ENCODE peak calls at places on chromosomes 2 and 18, in four cellular contexts. H is fibroblast of lung, L is GM23338, M is fibroblast of mammary gland. A is an unnamed sample.

GRCh38 chr2:10331702-10332401 is 29.1 kb downstream of the HPCAL1 start:
- DNase-seq in H (no peak), L (no peak), M (no peak), A (no peak)

GRCh38 chr2:222319576-222320440 is 21.0 kb upstream of the PAX3 start:
- DNase-seq in M (no peak), H (no peak), L (peak; percentile 69), A (peak; percentile 42)

GRCh38 chr2:190881480-190882326 is 1.1 kb downstream of the GLS start:
- DNase-seq in H (peak; percentile 81), L (peak; percentile 84), M (peak; percentile 86), A (peak; percentile 86)

GRCh38 chr2:234032301-234032856 is 18.1 kb upstream of the SPP2 start:
- DNase-seq in M (peak; percentile 93), H (peak; percentile 84), L (no peak), A (peak; percentile 85)

GRCh38 chr2:15733867-15734765 is 142.4 kb downstream of the DDX1 start:
- DNase-seq in M (peak; percentile 36), H (peak; percentile 64), L (no peak), A (no peak)

GRCh38 chr2:111049792-111050640 is 70.7 kb upstream of the BCL2L11 start:
- DNase-seq in M (no peak), L (no peak), H (no peak), A (no peak)

GRCh38 chr2:109429711-109430265 is 184.0 kb downstream of the SEPTIN10 start:
- DNase-seq in L (no peak), H (no peak), M (no peak), A (no peak)

GRCh38 chr2:239953418-239954061 is 71.6 kb downstream of the NDUFA10 start:
- DNase-seq in H (peak; percentile 40), M (no peak), L (no peak), A (peak; percentile 17)

GRCh38 chr18:32542221-32542798 is 71.6 kb upstream of the GAREM1 start:
- DNase-seq in L (peak; percentile 21), H (peak; percentile 13), M (peak; percentile 25), A (peak; percentile 33)

GRCh38 chr2:10486601-10487079 is 38.5 kb upstream of the ODC1 start:
- DNase-seq in H (no peak), L (no peak), M (no peak), A (no peak)

GRCh38 chr18:48027401-48027931 is 97.0 kb upstream of the SMAD2 start:
- DNase-seq in H (no peak), M (no peak), L (no peak), A (no peak)

GRCh38 chr2:72010647-72011355 is 136.9 kb downstream of the CYP26B1 start:
- DNase-seq in L (no peak), M (no peak), H (no peak), A (no peak)

GRCh38 chr2:43152711-43153627 is 73.4 kb downstream of the ZFP36L2 start:
- DNase-seq in H (no peak), M (no peak), L (no peak), A (peak; percentile 35)

GRCh38 chr2:25378731-25379490 is 37.2 kb upstream of the DNMT3A start:
- DNase-seq in M (no peak), H (no peak), L (no peak), A (peak; percentile 54)

GRCh38 chr2:144357623-144358400 is 162.1 kb downstream of the ZEB2 start:
- DNase-seq in L (no peak), M (peak; percentile 99), H (peak; percentile 95), A (peak; percentile 96)

GRCh38 chr2:128348505-128349065 is 29.9 kb upstream of the HS6ST1 start:
- DNase-seq in L (no peak), H (no peak), M (no peak), A (no peak)

GRCh38 chr2:54673501-54673998 is 49.9 kb upstream of the EML6 start:
- DNase-seq in H (peak; percentile 26), L (no peak), M (peak; percentile 72), A (peak; percentile 94)

DNA sequence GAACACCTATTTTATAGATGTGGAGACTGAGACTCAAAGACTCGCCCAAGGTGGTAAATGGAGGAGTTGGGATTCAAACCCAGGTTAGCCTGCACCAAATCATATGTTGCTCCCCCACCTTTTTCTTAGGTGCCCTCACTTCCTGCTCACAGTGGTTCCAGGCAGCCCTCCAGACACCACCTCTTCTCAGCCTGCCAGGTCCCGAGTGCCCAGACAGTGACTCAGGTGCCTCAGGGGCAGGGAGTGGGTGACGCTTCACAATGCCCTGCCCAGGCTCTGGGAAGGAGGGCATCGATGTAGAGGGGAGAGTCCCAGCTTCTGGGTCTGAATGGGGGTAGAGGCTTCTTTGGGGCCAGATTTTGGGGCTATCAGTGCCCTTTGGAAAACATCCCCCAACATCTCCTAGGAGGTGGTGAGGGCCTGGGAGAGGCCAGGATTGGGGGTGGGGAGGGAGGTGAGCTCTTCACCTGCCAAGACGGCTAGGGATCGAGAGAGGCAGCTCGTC is 5.2 kb upstream of the DNAJB2 start:
- DNase-seq in M (no peak), L (no peak), H (no peak), A (peak; percentile 99)
- H3K4me3 ChIP-seq in M (no peak overlapping the region), L (no peak overlapping the region), H (no peak overlapping the region), A (peak overlapping the region; percentile 10)

GRCh38 chr2:232120911-232121310 is 159.4 kb downstream of the DIS3L2 start:
- DNase-seq in H (no peak), L (no peak), M (no peak), A (no peak)

GRCh38 chr2:232129483-232129882 is 168.0 kb downstream of the DIS3L2 start:
- DNase-seq in H (no peak), L (no peak), M (no peak), A (no peak)

GRCh38 chr2:232126301-232127085 is 165.0 kb downstream of the DIS3L2 start:
- DNase-seq in H (no peak), M (peak; percentile 18), L (no peak), A (no peak)

GRCh38 chr2:232124309-232124708 is 162.8 kb downstream of the DIS3L2 start:
- DNase-seq in M (no peak), H (no peak), L (no peak), A (no peak)
- H3K4me3 ChIP-seq in M (no peak overlapping the region), H (no peak overlapping the region), L (no peak overlapping the region), A (no peak overlapping the region)

DNA sequence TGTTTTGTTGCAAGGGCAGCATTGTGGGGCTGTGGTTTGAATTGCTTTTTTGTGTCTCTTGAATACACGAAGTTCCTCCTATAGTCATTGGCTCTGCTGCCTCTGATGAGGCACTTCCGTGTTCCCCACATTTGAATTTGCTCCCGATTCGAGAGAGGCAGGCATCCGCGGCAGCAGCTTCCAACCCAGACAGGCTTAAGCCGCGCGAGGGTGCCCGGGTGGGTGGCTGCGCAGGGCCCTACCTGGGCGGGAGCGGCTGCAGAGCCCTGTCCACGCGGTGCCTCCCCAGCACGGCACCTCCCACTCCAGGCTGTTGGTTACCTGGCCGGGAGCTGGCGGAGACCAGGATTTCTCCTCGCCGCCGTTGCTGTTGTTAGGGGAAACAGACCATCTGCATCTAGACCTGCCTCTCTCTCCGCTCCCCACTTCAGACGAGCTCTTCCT is 151.3 kb downstream of the NEDD4L start:
- DNase-seq in M (no peak), L (peak; percentile 80), H (no peak), A (peak; percentile 54)
- H3K4me3 ChIP-seq in M (peak overlapping the region; percentile 21), L (peak overlapping the region; percentile 69), H (peak overlapping the region; percentile 5), A (peak overlapping the region; percentile 52)

GRCh38 chr2:152326710-152327109 is 8.3 kb upstream of the FMNL2 start:
- DNase-seq in M (no peak), L (no peak), H (no peak), A (no peak)
- H3K4me3 ChIP-seq in M (no peak overlapping the region), L (no peak overlapping the region), H (no peak overlapping the region), A (no peak overlapping the region)

DNA sequence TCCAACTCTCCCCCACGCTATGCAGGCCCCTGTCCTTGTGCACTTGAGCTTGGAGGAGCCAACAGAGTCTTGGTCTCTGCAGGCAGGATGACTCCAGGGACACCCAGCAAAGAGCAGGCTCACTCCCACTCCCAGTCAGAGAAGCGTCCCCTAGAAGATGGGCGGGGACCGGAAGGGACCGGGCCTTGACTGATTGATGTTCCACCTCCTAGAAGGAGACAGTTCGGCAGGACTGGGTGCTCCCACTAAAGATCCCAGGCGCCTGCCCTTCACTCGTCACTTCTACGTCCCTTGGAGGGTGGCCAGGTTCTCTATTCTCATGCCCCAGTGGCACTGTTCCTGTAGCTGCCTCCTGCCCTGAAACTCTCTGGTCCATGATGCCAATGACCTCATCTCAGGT is 3.2 kb upstream of the SP100 start:
- DNase-seq in H (no peak), L (no peak), M (no peak), A (no peak)
- H3K4me3 ChIP-seq in H (no peak overlapping the region), L (no peak overlapping the region), M (no peak overlapping the region), A (no peak overlapping the region)

GRCh38 chr2:202035089-202035940 is 1.7 kb downstream of the FZD7 start:
- DNase-seq in L (peak; percentile 64), H (peak; percentile 88), M (peak; percentile 74), A (peak; percentile 40)

GRCh38 chr2:202036601-202037037 is 3.0 kb downstream of the FZD7 start:
- DNase-seq in M (peak; percentile 18), L (no peak), H (peak; percentile 46), A (no peak)

GRCh38 chr2:202037086-202037485 is 3.4 kb downstream of the FZD7 start:
- DNase-seq in L (no peak), M (peak; percentile 53), H (peak; percentile 65), A (no peak)

GRCh38 chr2:202034249-202035088 is 814 bp downstream of the FZD7 start:
- DNase-seq in M (peak; percentile 47), L (no peak), H (peak; percentile 51), A (peak; percentile 54)

GRCh38 chr2:202035941-202036372 is 2.3 kb downstream of the FZD7 start:
- DNase-seq in M (peak; percentile 7), H (no peak), L (no peak), A (no peak)
- H3K4me3 ChIP-seq in M (peak overlapping the region; percentile 58), H (peak overlapping the region; percentile 66), L (peak overlapping the region; percentile 97), A (no peak overlapping the region)

GRCh38 chr2:138827426-138828054 is 47.4 kb upstream of the NXPH2 start:
- DNase-seq in H (peak; percentile 77), L (peak; percentile 75), M (peak; percentile 78), A (peak; percentile 76)
- H3K4me3 ChIP-seq in H (no peak overlapping the region), L (no peak overlapping the region), M (no peak overlapping the region), A (no peak overlapping the region)

DNA sequence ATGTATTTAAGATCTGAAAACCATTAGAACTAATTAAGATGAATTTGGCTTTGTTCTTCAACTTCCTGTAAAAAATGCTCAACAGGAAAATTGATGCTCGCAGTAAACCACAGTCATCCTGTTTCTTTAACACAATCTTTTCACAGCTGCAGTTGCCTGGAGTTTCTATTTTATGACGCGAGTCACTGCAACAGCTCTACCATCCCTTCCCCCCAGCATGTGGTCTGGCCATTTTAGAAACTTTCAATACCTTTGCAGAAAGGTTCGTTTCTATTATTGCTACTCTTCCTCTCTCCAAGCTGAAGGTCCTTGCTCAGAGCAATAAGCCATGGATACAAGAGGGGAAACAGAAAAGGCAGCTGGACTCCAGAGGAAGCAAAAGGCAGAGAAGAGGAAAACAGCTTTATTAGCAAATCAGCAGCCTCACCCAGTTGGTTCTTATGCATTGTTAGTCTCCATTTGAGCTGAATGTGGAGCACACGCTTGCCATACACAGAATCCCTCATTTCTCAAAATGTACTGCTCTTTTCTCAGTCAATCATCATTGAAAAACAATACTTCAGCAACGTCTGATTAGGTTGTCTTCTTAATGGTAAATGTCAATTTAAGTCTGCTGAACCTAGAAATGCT is 3.9 kb downstream of the WIPF1 start:
- DNase-seq in L (peak; percentile 37), M (peak; percentile 82), H (peak; percentile 82), A (no peak)
- H3K4me3 ChIP-seq in L (no peak overlapping the region), M (no peak overlapping the region), H (no peak overlapping the region), A (no peak overlapping the region)

A was measured in epithelial cell of esophagus.